ENCODE peak calls at places on chromosomes 13 and 19, in four cellular contexts. D is head of caudate nucleus; X is RWPE1; N is CD4-positive, alpha-beta T cell. G is an unnamed sample.

GRCh38 chr13:24271611-24272451 is 37.5 kb upstream of the C1QTNF9 start:
- DNase-seq in D (peak), X (peak), N (peak), G (peak)

GRCh38 chr13:109036091-109036490 is 406.7 kb downstream of the MYO16 start:
- DNase-seq in D (no peak), X (no peak), N (no peak), G (no peak)

GRCh38 chr19:28445826-28446225 is 767.1 kb downstream of the UQCRFS1 start:
- DNase-seq in D (no peak), X (no peak), N (no peak), G (no peak)

GRCh38 chr13:74061939-74062595 is 72.1 kb downstream of the KLF12 start:
- DNase-seq in D (no peak), X (no peak), N (no peak), G (no peak)

GRCh38 chr13:79090552-79091159 is 315.4 kb downstream of the RBM26 start:
- DNase-seq in D (no peak), X (peak), N (no peak), G (no peak)

GRCh38 chr19:54921082-54921481 is 15.1 kb downstream of the NCR1 start:
- DNase-seq in D (no peak), X (no peak), N (no peak), G (no peak)

GRCh38 chr13:70964124-70964523 is 855.9 kb upstream of the KLHL1 start:
- DNase-seq in D (no peak), X (no peak), N (no peak), G (no peak)

GRCh38 chr13:103203750-103204330 is 137.6 kb upstream of the SLC10A2 start:
- DNase-seq in D (no peak), X (no peak), N (no peak), G (no peak)

GRCh38 chr13:40933508-40933907 is 85.6 kb downstream of the ELF1 start:
- DNase-seq in D (no peak), X (no peak), N (no peak), G (no peak)

GRCh38 chr19:45790942-45791341 is 1.7 kb downstream of the DMWD start:
- DNase-seq in D (no peak), X (no peak), N (no peak), G (no peak)

GRCh38 chr19:14795078-14795721 is 16.8 kb upstream of the ADGRE2 start:
- DNase-seq in D (no peak), X (no peak), N (no peak), G (no peak)

GRCh38 chr19:50204811-50205675 is 1.6 kb downstream of the MYH14 start:
- DNase-seq in D (no peak), X (peak), N (no peak), G (peak)

GRCh38 chr13:26380930-26381329 is 127.0 kb downstream of the CDK8 start:
- DNase-seq in D (no peak), X (no peak), N (no peak), G (no peak)

GRCh38 chr19:27997069-27997468 is 1215.9 kb downstream of the UQCRFS1 start:
- DNase-seq in D (no peak), X (no peak), N (no peak), G (no peak)

GRCh38 chr19:58381460-58382220 is 810 bp upstream of the ZNF837 start:
- DNase-seq in D (no peak), X (no peak), N (no peak), G (no peak)

GRCh38 chr13:79604752-79605151 is 123.8 kb downstream of the NDFIP2 start:
- DNase-seq in D (no peak), X (peak), N (no peak), G (no peak)

GRCh38 chr13:110993788-110994187 is 78.9 kb upstream of the ANKRD10 start:
- DNase-seq in D (no peak), X (no peak), N (no peak), G (no peak)

GRCh38 chr19:29015569-29015968 is 197.4 kb downstream of the UQCRFS1 start:
- DNase-seq in D (no peak), X (no peak), N (no peak), G (no peak)

GRCh38 chr13:93248627-93249047 is 22.0 kb downstream of the GPC6 start:
- DNase-seq in D (no peak), X (no peak), N (no peak), G (no peak)

GRCh38 chr19:46088101-46088500 is 36.4 kb downstream of the IGFL3 start:
- DNase-seq in D (no peak), X (no peak), N (no peak), G (no peak)

GRCh38 chr13:111485491-111486250 is 165.2 kb downstream of the TEX29 start:
- DNase-seq in D (no peak), X (no peak), N (no peak), G (no peak)

GRCh38 chr13:49400755-49401659 is 42.9 kb downstream of the CAB39L start:
- DNase-seq in D (peak), X (no peak), N (no peak), G (peak)

GRCh38 chr19:40284501-40285352 is at the start of gene AKT2:
- DNase-seq in D (peak), X (no peak), N (peak), G (peak)

GRCh38 chr13:76994281-76994680 is 2.4 kb downstream of the CLN5 start:
- DNase-seq in D (no peak), X (peak), N (no peak), G (no peak)

GRCh38 chr19:8367327-8368001 is 3.5 kb downstream of the ANGPTL4 start:
- DNase-seq in D (peak), X (peak), N (no peak), G (no peak)